ENCODE peak calls at places on chromosomes 5 and 9, in seven cellular contexts. X is HepG2, S is endothelial cell of umbilical vein, Y is GM12878, G is heart left ventricle, F is sigmoid colon, Z is spleen. J is an unnamed sample.

GRCh38 chr5:171840701-171841522 is 55.3 kb downstream of the SMIM23 start:
- DNase-seq in X (no peak), S (no peak), Y (no peak), G (no peak), F (no peak), Z (peak), J (peak)

GRCh38 chr5:112921031-112921832 is 795 bp downstream of the REEP5 start:
- DNase-seq in X (peak), S (peak), Y (no peak), G (peak), F (peak), Z (peak), J (peak)

GRCh38 chr5:174935854-174936474 is 211.6 kb downstream of the MSX2 start:
- DNase-seq in X (peak), S (peak), Y (no peak), G (peak), F (peak), Z (peak), J (no peak)

GRCh38 chr5:92378961-92379611 is 996.0 kb upstream of the ARRDC3 start:
- DNase-seq in X (no peak), S (peak), Y (no peak), G (no peak), F (no peak), Z (no peak), J (no peak)

GRCh38 chr5:1769017-1769640 is 30.5 kb downstream of the MRPL36 start:
- DNase-seq in X (no peak), S (no peak), Y (no peak), G (no peak), F (peak), Z (peak), J (no peak)

GRCh38 chr9:98121096-98121495 is 2.1 kb upstream of the TRIM14 start:
- DNase-seq in X (no peak), S (peak), Y (no peak), G (no peak), F (no peak), Z (no peak), J (no peak)

GRCh38 chr5:143426437-143426991 is 23.0 kb upstream of the NR3C1 start:
- DNase-seq in X (no peak), S (no peak), Y (no peak), G (no peak), F (no peak), Z (no peak), J (no peak)

GRCh38 chr9:69411246-69411645 is 86.2 kb downstream of the ENTREP1 start:
- DNase-seq in X (no peak), S (no peak), Y (no peak), G (no peak), F (no peak), Z (no peak), J (no peak)

GRCh38 chr9:404229-404628 is 189.6 kb downstream of the DOCK8 start:
- DNase-seq in X (no peak), S (no peak), Y (no peak), G (no peak), F (no peak), Z (no peak), J (no peak)

GRCh38 chr9:4987996-4988421 is 2.9 kb downstream of the JAK2 start:
- DNase-seq in X (peak), S (peak), Y (peak), G (peak), F (no peak), Z (no peak), J (no peak)

GRCh38 chr5:141878186-141878770 is at the start of gene PCDH1:
- DNase-seq in X (no peak), S (peak), Y (no peak), G (peak), F (no peak), Z (peak), J (peak)

GRCh38 chr5:35146386-35146785 is 83.9 kb downstream of the PRLR start:
- DNase-seq in X (no peak), S (no peak), Y (no peak), G (no peak), F (no peak), Z (no peak), J (no peak)

GRCh38 chr9:79263666-79264460 is 307.9 kb upstream of the TLE4 start:
- DNase-seq in X (no peak), S (no peak), Y (no peak), G (no peak), F (no peak), Z (no peak), J (no peak)

GRCh38 chr9:127763918-127764384 is 14.5 kb downstream of the SH2D3C start:
- DNase-seq in X (peak), S (peak), Y (no peak), G (peak), F (no peak), Z (no peak), J (no peak)

GRCh38 chr5:130109152-130109551 is 204.9 kb downstream of the CHSY3 start:
- DNase-seq in X (peak), S (peak), Y (no peak), G (no peak), F (no peak), Z (no peak), J (no peak)

GRCh38 chr5:1524799-1525623 is 1.3 kb upstream of the LPCAT1 start:
- DNase-seq in X (no peak), S (no peak), Y (no peak), G (peak), F (peak), Z (peak), J (peak)

GRCh38 chr9:132002827-132003704 is 76.6 kb downstream of the MED27 start:
- DNase-seq in X (no peak), S (no peak), Y (no peak), G (no peak), F (no peak), Z (no peak), J (no peak)

GRCh38 chr9:137452761-137453642 is 6.1 kb downstream of the NSMF start:
- DNase-seq in X (no peak), S (no peak), Y (no peak), G (no peak), F (peak), Z (peak), J (peak)

GRCh38 chr9:138060881-138061280 is 183.3 kb downstream of the CACNA1B start:
- DNase-seq in X (no peak), S (no peak), Y (no peak), G (no peak), F (peak), Z (peak), J (peak)

GRCh38 chr5:54885636-54886035 is 99.8 kb downstream of the ESM1 start:
- DNase-seq in X (no peak), S (no peak), Y (no peak), G (no peak), F (no peak), Z (no peak), J (no peak)

GRCh38 chr9:125522328-125522725 is 184.7 kb downstream of the MAPKAP1 start:
- DNase-seq in X (no peak), S (peak), Y (no peak), G (no peak), F (no peak), Z (no peak), J (no peak)

GRCh38 chr9:92414566-92414965 is 9.7 kb downstream of the OMD start:
- DNase-seq in X (no peak), S (peak), Y (no peak), G (no peak), F (no peak), Z (no peak), J (no peak)

DNA sequence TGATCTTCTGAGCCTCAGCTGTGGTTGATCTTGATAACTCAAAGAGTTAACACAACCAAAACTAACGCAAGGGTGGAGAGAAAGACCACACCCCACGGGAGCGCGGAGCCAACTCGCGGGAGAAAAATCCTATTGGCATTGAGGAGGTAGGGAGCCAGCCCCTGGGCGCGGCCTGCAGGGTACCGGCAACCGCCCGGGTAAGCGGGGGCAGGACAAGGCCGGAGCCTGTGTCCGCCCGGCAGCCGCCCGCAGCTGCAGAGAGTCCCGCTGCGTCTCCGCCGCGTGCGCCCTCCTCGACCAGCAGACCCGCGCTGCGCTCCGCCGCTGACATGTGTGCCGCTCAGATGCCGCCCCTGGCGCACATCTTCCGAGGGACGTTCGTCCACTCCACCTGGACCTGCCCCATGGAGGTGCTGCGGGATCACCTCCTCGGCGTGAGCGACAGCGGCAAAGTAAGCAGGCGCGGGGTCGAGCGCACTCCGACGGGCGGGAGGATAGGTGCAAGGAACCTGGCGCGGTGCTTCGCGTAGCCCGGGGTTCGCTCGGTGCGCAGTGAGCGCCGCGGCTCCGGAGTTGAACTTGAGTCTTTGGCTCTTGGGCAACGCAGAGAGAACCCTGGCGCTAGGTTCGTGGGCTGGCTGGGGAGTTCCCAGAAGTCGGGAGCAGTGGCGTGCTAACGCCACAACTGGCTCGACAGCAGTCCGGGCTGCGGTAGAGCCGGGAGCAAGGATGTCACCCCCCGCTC is at the start of gene GDA:
- DNase-seq in X (no peak), S (no peak), Y (no peak), G (no peak), F (no peak), Z (no peak), J (no peak)
- TF ChIP-seq POLR2A in X (no peak), S (no peak), Y (no peak), G (no peak), F (no peak), Z (no peak), J (no peak)

DNA sequence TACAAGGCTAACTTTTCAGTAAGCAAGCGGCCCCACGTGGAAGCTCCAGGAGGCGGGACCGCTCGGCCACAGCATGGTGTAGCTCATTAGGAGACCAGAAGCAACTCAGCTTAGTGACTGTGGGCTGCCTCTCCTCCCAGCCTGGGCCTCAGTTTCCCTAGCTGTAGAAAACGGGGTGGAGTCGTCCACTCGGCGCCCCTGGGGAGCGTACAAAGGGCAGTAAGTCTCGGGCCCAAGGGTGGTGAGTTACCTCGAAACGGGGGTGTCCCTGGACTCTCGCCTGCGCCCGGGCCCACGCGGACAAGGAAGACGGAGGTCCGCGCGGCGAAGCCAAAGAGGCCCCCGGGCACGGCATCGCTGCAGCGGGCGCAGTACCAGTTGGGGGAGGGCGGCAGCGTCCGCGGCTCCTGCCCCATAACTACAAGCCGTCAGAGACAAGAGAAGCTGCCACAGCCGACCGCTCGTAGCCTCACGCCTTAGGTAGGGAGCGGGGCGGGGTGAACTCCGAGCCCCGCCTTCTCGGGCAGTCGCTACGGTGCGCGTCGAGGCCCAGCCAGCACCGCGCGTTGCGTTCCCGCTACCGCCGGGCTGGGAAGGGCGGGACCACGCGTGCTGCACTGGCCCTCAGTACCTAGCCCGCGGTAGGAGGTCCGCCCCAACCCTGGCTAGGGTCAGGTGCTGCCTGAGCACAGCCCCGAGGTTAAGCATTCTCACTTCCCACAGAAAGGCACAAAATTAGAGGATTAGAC is at the start of gene GEMIN5:
- DNase-seq in X (peak), S (peak), Y (peak), G (peak), F (peak), Z (peak), J (peak)
- TF ChIP-seq POLR2A in X (peak), S (no peak), Y (peak), G (no peak), F (peak), Z (no peak), J (no peak)

GRCh38 chr5:179559280-179560252 is 9.2 kb downstream of the RUFY1 start:
- DNase-seq in X (peak), S (peak), Y (peak), G (peak), F (peak), Z (peak), J (peak)
- TF ChIP-seq POLR2A in X (peak), S (peak), Y (peak), G (peak), F (peak), Z (peak), J (no peak)

GRCh38 chr9:89182369-89182768 is 3.8 kb upstream of the SHC3 start:
- DNase-seq in X (no peak), S (no peak), Y (no peak), G (no peak), F (no peak), Z (no peak), J (no peak)

GRCh38 chr9:89178162-89179120 is at the start of gene SHC3:
- DNase-seq in X (no peak), S (peak), Y (no peak), G (no peak), F (no peak), Z (no peak), J (no peak)

GRCh38 chr9:89179535-89179919 is 909 bp upstream of the SHC3 start:
- DNase-seq in X (no peak), S (no peak), Y (no peak), G (no peak), F (no peak), Z (no peak), J (no peak)

GRCh38 chr9:89177401-89178161 is 1.0 kb downstream of the SHC3 start:
- DNase-seq in X (no peak), S (no peak), Y (no peak), G (no peak), F (no peak), Z (no peak), J (peak)

DNA sequence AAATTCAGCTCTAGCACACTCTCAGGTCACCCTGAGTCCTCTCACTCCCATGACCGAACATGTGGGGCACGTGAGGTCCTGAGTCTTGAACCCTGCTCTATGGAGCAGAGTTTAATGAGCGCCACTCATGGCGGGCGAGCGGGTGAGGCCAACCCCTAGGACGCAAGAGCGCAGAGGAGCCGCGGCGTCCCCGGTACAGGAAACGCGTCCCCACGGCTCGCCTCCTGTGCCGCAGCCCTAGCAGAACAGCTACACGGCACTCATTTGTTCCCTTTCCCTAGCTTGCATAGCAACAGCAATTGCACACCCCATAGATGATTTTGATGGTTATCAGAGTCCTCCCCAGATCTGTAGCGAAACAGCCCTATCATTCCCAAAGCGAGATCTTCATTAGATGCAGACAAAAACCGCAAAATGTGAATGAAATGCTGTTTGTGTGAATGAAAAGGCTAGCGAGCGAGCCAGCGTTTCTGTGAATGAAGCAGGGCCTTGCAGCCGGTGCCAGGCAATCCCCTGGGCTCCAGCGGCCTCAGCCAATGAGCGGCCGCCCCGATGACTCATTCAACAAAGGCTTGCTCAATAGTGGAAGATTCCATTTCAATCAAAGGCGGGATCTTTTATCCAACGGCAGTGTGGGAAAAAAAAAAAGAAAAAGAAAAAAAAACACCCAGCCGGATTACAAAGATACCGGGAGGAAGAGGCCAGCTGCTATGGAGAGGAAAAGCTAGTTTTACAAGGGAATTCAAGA is 1.5 kb upstream of the SHC3 start:
- DNase-seq in X (peak), S (peak), Y (no peak), G (peak), F (peak), Z (peak), J (peak)
- TF ChIP-seq POLR2A in X (peak), S (peak), Y (no peak), G (peak), F (no peak), Z (no peak), J (no peak)

DNA sequence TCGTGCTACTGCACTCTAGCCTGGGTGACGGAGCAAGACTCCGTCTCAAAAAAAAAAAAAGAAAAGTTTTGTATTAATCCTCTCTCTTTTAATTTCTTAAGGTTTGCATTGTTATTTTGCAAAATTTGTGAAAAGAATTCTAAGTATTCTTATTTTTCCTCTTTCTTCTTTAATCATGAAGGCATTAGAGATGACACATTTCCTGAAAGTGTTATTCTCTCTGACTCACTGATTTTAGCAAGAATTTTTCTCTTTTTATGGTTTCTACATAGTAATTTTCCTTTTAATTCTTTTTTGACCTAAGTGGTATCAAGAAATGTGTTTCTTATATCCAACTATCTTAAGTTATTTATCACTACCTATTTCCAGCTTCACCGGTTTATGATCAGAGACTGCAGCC is 78.0 kb downstream of the NSUN2 start:
- DNase-seq in X (no peak), S (peak), Y (no peak), G (no peak), F (no peak), Z (no peak), J (no peak)
- TF ChIP-seq POLR2A in X (no peak), S (no peak), Y (no peak), G (no peak), F (no peak), Z (no peak), J (no peak)

GRCh38 chr5:10724799-10725507 is 36.1 kb downstream of the DAP start:
- DNase-seq in X (peak), S (peak), Y (no peak), G (peak), F (peak), Z (no peak), J (no peak)
- TF ChIP-seq POLR2A in X (no peak), S (peak), Y (no peak), G (no peak), F (no peak), Z (no peak), J (no peak)

DNA sequence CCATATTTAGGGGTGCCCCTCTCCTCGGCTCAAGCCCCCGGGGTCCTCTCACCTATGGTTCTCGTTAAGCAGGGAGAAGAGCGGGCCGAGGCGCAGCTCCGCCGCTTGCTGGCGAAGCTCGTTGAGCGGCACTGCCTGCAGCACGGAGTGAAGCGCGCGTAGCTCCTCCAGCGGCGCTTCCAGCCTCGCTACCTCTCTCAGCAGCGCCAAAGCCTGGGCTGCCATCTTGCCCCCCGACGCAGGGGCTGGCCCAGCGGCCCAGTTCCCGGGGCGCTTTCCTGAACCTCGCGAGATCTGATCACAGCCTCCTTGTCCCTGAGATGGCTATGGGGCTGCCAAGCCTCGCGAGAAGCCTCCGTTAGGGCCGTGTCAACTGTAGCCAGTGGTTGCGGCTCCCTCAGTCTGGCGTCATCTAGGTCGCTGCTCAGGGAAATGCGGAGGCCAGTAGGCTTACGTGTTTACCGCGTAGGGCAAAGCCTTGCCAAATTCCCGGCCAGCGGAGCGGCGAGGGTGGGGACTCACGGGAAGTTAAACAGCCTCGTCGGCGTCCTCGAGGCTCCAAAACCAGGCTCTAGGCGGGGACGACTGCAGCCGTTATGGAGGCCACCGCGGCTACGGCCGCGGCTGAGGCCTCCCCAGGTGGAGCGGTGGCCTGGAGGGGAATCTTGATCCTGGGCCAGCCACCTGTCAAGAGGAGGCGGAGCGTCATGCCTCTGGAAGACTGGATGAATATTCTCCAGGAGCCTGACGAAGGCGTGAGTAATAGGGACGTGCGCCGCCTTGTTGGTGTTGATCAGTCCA is at the start of gene PSMD5:
- DNase-seq in X (peak), S (peak), Y (peak), G (peak), F (peak), Z (peak), J (peak)
- TF ChIP-seq POLR2A in X (peak), S (peak), Y (peak), G (peak), F (peak), Z (peak), J (peak)

J was measured in lower leg skin.